ENCODE peak calls at places on chromosomes 7 and 10, in five cellular contexts. One of them, this sample, is unnamed.

GRCh38 chr7:44980393-44981034 is 1.7 kb upstream of the MYO1G start:
- DNase-seq in astrocyte of the spinal cord: peak; percentile 18
- DNase-seq in brain microvascular endothelial cell: peak; percentile 51
- DNase-seq in IMR-90: peak; percentile 83
- DNase-seq in OCI-LY7: peak; percentile 72
- DNase-seq in this sample: peak; percentile 73

GRCh38 chr7:137000621-137001020 is 132.2 kb downstream of the CHRM2 start:
- DNase-seq in astrocyte of the spinal cord: no peak
- DNase-seq in brain microvascular endothelial cell: no peak
- DNase-seq in IMR-90: no peak
- DNase-seq in OCI-LY7: no peak
- DNase-seq in this sample: no peak

GRCh38 chr10:58618158-58618676 is 105.5 kb downstream of the BICC1 start:
- DNase-seq in IMR-90: no peak
- DNase-seq in OCI-LY7: no peak
- DNase-seq in astrocyte of the spinal cord: no peak
- DNase-seq in brain microvascular endothelial cell: no peak
- DNase-seq in this sample: no peak

GRCh38 chr10:61897671-61898434 is 3.6 kb upstream of the ARID5B start:
- DNase-seq in brain microvascular endothelial cell: peak; percentile 53
- DNase-seq in astrocyte of the spinal cord: peak; percentile 55
- DNase-seq in OCI-LY7: peak; percentile 73
- DNase-seq in IMR-90: peak; percentile 38
- DNase-seq in this sample: no peak

GRCh38 chr7:101630591-101630990 is 1.5 kb upstream of the MYL10 start:
- DNase-seq in brain microvascular endothelial cell: no peak
- DNase-seq in astrocyte of the spinal cord: peak; percentile 48
- DNase-seq in OCI-LY7: no peak
- DNase-seq in IMR-90: peak; percentile 18
- DNase-seq in this sample: no peak

GRCh38 chr10:33353334-33353733 is 18.9 kb upstream of the NRP1 start:
- DNase-seq in brain microvascular endothelial cell: no peak
- DNase-seq in IMR-90: no peak
- DNase-seq in astrocyte of the spinal cord: no peak
- DNase-seq in OCI-LY7: no peak
- DNase-seq in this sample: no peak

GRCh38 chr7:28687631-28688030 is 270.5 kb downstream of the TRIL start:
- DNase-seq in IMR-90: no peak
- DNase-seq in OCI-LY7: no peak
- DNase-seq in astrocyte of the spinal cord: no peak
- DNase-seq in brain microvascular endothelial cell: no peak
- DNase-seq in this sample: no peak

GRCh38 chr10:29681700-29682444 is 47.1 kb upstream of the SVIL start:
- DNase-seq in IMR-90: no peak
- DNase-seq in astrocyte of the spinal cord: no peak
- DNase-seq in OCI-LY7: peak; percentile 11
- DNase-seq in brain microvascular endothelial cell: no peak
- DNase-seq in this sample: no peak

GRCh38 chr7:129412501-129412900 is 21.7 kb upstream of the STRIP2 start:
- DNase-seq in OCI-LY7: no peak
- DNase-seq in astrocyte of the spinal cord: no peak
- DNase-seq in IMR-90: no peak
- DNase-seq in brain microvascular endothelial cell: no peak
- DNase-seq in this sample: no peak

GRCh38 chr10:116809528-116810500 is 39.5 kb upstream of the ENO4 start:
- DNase-seq in IMR-90: no peak
- DNase-seq in brain microvascular endothelial cell: no peak
- DNase-seq in OCI-LY7: no peak
- DNase-seq in astrocyte of the spinal cord: no peak
- DNase-seq in this sample: no peak

GRCh38 chr7:100441641-100442535 is 5.6 kb upstream of the PPP1R35 start:
- DNase-seq in astrocyte of the spinal cord: no peak
- DNase-seq in IMR-90: no peak
- DNase-seq in brain microvascular endothelial cell: no peak
- DNase-seq in OCI-LY7: no peak
- DNase-seq in this sample: peak; percentile 23

GRCh38 chr10:70555371-70555770 is 47.2 kb downstream of the PRF1 start:
- DNase-seq in astrocyte of the spinal cord: no peak
- DNase-seq in brain microvascular endothelial cell: no peak
- DNase-seq in IMR-90: no peak
- DNase-seq in OCI-LY7: no peak
- DNase-seq in this sample: peak; percentile 68

GRCh38 chr10:100775346-100775745 is 30.0 kb downstream of the PAX2 start:
- DNase-seq in OCI-LY7: no peak
- DNase-seq in brain microvascular endothelial cell: no peak
- DNase-seq in astrocyte of the spinal cord: no peak
- DNase-seq in IMR-90: no peak
- DNase-seq in this sample: peak; percentile 70

GRCh38 chr10:4434536-4435071 is 391.4 kb upstream of the AKR1E2 start:
- DNase-seq in OCI-LY7: no peak
- DNase-seq in brain microvascular endothelial cell: no peak
- DNase-seq in IMR-90: peak; percentile 44
- DNase-seq in astrocyte of the spinal cord: no peak
- DNase-seq in this sample: no peak

DNA sequence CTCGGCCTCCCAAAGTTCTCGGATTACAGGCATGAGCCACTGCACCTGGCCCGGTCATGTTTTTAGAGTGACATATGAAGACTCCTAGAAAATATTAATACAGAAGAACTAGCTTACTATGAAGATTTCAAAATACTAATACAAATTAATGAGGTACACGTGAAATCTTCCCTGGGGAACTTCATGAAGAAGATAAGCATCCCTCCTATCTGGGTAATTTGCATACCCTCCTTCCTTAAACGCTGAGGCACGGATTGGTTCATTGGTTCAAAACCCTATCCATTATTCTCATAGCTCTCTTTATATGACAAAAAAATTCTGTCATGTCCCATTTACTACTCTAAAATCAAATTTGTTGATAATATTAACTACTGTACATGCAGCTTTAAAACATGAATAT is 224.8 kb upstream of the KLF14 start:
- DNase-seq in astrocyte of the spinal cord: no peak
- DNase-seq in OCI-LY7: no peak
- DNase-seq in brain microvascular endothelial cell: no peak
- DNase-seq in IMR-90: no peak
- DNase-seq in this sample: no peak
- H3K4me3 ChIP-seq in astrocyte of the spinal cord: peak overlapping the region; percentile 21
- H3K4me3 ChIP-seq in OCI-LY7: peak overlapping the region; percentile 23
- H3K4me3 ChIP-seq in brain microvascular endothelial cell: no peak overlapping the region
- H3K4me3 ChIP-seq in IMR-90: no peak overlapping the region
- H3K4me3 ChIP-seq in this sample: no peak overlapping the region

DNA sequence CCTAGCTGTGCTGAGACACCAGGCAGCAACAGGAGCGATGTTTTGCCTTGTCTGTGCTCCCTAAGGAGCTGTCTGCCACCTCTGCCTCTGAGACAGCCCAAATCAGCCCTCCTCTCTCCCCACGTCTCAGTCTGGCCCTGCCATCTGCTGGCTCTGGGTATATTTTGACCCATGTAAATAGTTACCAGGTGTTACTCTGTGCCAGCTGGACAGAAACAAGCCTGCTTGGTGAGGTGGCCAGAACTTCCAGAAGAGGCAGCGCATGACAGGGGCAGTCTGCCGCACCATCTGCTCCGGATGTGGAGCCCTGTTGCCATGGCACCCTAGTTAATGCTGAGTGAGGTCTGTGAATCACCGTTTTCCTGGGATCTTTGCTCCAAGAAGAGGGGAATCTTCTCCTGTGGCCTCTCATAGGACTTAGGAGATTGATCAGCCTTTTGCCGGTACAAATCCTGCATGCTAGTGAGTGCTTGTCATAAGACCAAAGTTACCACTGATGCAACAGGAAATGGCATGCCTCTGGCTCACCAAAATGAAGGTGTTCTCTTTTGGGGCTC is 31.8 kb downstream of the GSTO2 start:
- DNase-seq in OCI-LY7: peak; percentile 58
- DNase-seq in brain microvascular endothelial cell: peak; percentile 97
- DNase-seq in IMR-90: peak; percentile 99
- DNase-seq in astrocyte of the spinal cord: peak; percentile 98
- DNase-seq in this sample: peak; percentile 87
- H3K4me3 ChIP-seq in OCI-LY7: no peak overlapping the region
- H3K4me3 ChIP-seq in brain microvascular endothelial cell: peak overlapping the region; percentile 35
- H3K4me3 ChIP-seq in IMR-90: no peak overlapping the region
- H3K4me3 ChIP-seq in astrocyte of the spinal cord: no peak overlapping the region
- H3K4me3 ChIP-seq in this sample: no peak overlapping the region

DNA sequence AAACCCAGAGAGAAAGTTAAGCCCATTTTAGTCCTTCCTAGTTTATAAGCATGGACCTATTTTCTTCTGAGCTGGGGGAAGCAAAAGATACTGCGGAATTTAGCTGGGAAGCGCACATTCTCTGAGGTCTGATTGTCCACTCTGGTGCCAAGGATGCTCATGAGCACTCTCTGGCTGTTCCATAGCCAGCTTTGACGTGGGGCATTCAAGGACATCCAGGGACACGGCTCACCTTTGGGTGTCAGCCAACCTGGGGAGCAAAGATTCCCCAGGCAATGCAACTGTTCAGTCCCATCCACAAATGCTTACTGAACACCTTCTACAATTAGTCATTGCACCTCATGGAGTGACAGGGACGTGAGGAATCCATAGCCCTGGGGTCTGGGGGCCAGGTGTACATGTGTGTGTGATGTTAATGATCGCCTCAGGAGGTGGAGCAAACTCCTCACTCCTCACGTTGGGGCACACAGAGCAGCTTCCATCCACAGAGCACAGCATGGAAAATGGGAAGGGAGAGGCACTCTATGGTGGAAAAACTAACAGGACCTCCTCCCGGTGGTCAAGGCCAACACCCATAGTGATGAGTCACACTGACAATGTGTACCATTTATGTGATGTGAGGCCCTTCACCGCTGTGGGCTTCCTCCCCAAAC is 67.5 kb upstream of the IGFBP3 start:
- DNase-seq in OCI-LY7: no peak
- DNase-seq in brain microvascular endothelial cell: no peak
- DNase-seq in astrocyte of the spinal cord: no peak
- DNase-seq in IMR-90: no peak
- DNase-seq in this sample: no peak
- H3K4me3 ChIP-seq in OCI-LY7: no peak overlapping the region
- H3K4me3 ChIP-seq in brain microvascular endothelial cell: no peak overlapping the region
- H3K4me3 ChIP-seq in astrocyte of the spinal cord: no peak overlapping the region
- H3K4me3 ChIP-seq in IMR-90: no peak overlapping the region
- H3K4me3 ChIP-seq in this sample: no peak overlapping the region

DNA sequence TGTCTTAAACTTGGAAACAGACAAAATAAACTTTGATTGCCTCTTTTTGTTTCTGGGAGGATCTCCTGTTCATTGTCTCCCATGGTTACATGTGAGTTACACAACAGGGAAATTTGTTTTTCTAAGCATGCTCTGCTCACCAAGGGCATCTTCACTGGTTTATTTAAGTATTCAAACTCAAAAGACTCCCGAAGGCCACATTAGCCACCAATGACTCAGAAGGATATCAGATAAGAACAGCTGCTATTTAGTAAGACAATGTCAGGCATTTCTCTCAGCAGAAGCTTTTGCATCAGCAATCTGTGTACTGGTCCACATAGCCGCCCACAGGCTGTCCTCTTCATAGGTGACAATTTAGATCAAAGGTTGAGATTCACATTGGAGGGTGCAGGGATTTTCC is 19.3 kb downstream of the OR6B1 start:
- DNase-seq in brain microvascular endothelial cell: peak; percentile 99
- DNase-seq in astrocyte of the spinal cord: peak; percentile 88
- DNase-seq in IMR-90: peak; percentile 91
- DNase-seq in OCI-LY7: no peak
- DNase-seq in this sample: no peak
- H3K4me3 ChIP-seq in brain microvascular endothelial cell: no peak overlapping the region
- H3K4me3 ChIP-seq in astrocyte of the spinal cord: no peak overlapping the region
- H3K4me3 ChIP-seq in IMR-90: no peak overlapping the region
- H3K4me3 ChIP-seq in OCI-LY7: no peak overlapping the region
- H3K4me3 ChIP-seq in this sample: no peak overlapping the region

GRCh38 chr10:60246382-60246781 is 143.3 kb downstream of the ANK3 start:
- DNase-seq in astrocyte of the spinal cord: no peak
- DNase-seq in brain microvascular endothelial cell: no peak
- DNase-seq in IMR-90: no peak
- DNase-seq in OCI-LY7: no peak
- DNase-seq in this sample: no peak
- H3K4me3 ChIP-seq in astrocyte of the spinal cord: no peak overlapping the region
- H3K4me3 ChIP-seq in brain microvascular endothelial cell: no peak overlapping the region
- H3K4me3 ChIP-seq in IMR-90: no peak overlapping the region
- H3K4me3 ChIP-seq in OCI-LY7: no peak overlapping the region
- H3K4me3 ChIP-seq in this sample: no peak overlapping the region

This sample was measured in aorta.